ENCODE peak calls at places on chromosomes 11 and 22, in six cellular contexts. S is activated effector memory CD4-positive, alpha-beta T cell treated with anti-CD3 and anti-CD28 coated beads, Interleukin-2, amount 50 U/mL, for 16 hours; U is prostate gland; V is effector memory CD4-positive, alpha-beta T cell; K is endothelial cell; O is activated T-cell treated with anti-CD3 and anti-CD28 coated beads for 48 hours. W is an unnamed sample.

GRCh38 chr22:22086501-22087158 is 104.0 kb upstream of the TOP3B start:
- DNase-seq in V (no peak), S (no peak), O (no peak), U (no peak), K (no peak), W (no peak)

GRCh38 chr11:61378713-61379313 is 13.6 kb upstream of the TMEM216 start:
- DNase-seq in S (no peak), O (no peak), K (no peak), V (no peak), U (peak; percentile 64), W (no peak)

GRCh38 chr11:94103476-94103875 is 25.2 kb upstream of the PANX1 start:
- DNase-seq in S (no peak), V (no peak), O (no peak), K (no peak), U (no peak), W (no peak)

GRCh38 chr11:44351898-44352498 is 42.1 kb upstream of the ALX4 start:
- DNase-seq in S (no peak), U (no peak), K (no peak), V (no peak), O (no peak), W (no peak)

GRCh38 chr22:46791201-46791731 is 28.8 kb downstream of the TBC1D22A start:
- DNase-seq in U (no peak), V (peak; percentile 82), O (peak; percentile 53), K (no peak), S (peak; percentile 90), W (peak; percentile 81)

GRCh38 chr11:62958547-62959071 is 26.2 kb downstream of the SLC22A6 start:
- DNase-seq in S (no peak), V (no peak), O (no peak), U (peak; percentile 24), K (no peak), W (no peak)

GRCh38 chr11:121540627-121541026 is 87.9 kb upstream of the SORL1-AS1 start:
- DNase-seq in U (no peak), O (no peak), K (no peak), V (no peak), S (no peak), W (no peak)

GRCh38 chr22:47177334-47177815 is 414.9 kb downstream of the TBC1D22A start:
- DNase-seq in U (no peak), V (no peak), K (no peak), S (peak; percentile 31), O (no peak), W (peak; percentile 1)

GRCh38 chr11:122642472-122642922 is 13.0 kb upstream of the UBASH3B start:
- DNase-seq in V (no peak), O (no peak), S (no peak), K (no peak), U (no peak), W (no peak)

GRCh38 chr11:131465746-131466145 is 95.3 kb downstream of the NTM start:
- DNase-seq in S (no peak), V (no peak), O (no peak), U (no peak), K (peak; percentile 57), W (no peak)

W was measured in T-helper 17 cell.